ENCODE peak calls at places on chromosomes 1 and 21, in ten cellular contexts. One of them, this sample, is unnamed.

GRCh38 chr1:221845650-221846371 is 103.9 kb upstream of the DUSP10 start:
- DNase-seq in thoracic aorta: no peak
- DNase-seq in CD8-positive, alpha-beta T cell: no peak
- DNase-seq in colonic mucosa: no peak
- DNase-seq in HCT116: peak; percentile 33
- DNase-seq in neural progenitor cell: no peak
- DNase-seq in transverse colon: peak; percentile 19
- DNase-seq in left ventricle myocardium inferior: no peak
- DNase-seq in IMR-90: peak; percentile 94
- DNase-seq in fibroblast of lung: peak; percentile 16
- DNase-seq in this sample: no peak

GRCh38 chr1:46637444-46638083 is 21.0 kb upstream of the MOB3C start:
- DNase-seq in left ventricle myocardium inferior: no peak
- DNase-seq in fibroblast of lung: no peak
- DNase-seq in HCT116: no peak
- DNase-seq in thoracic aorta: no peak
- DNase-seq in transverse colon: no peak
- DNase-seq in IMR-90: no peak
- DNase-seq in CD8-positive, alpha-beta T cell: no peak
- DNase-seq in neural progenitor cell: no peak
- DNase-seq in colonic mucosa: no peak
- DNase-seq in this sample: no peak

GRCh38 chr1:43934279-43934985 is 831 bp downstream of the ARTN start:
- DNase-seq in fibroblast of lung: peak; percentile 50
- DNase-seq in transverse colon: peak; percentile 82
- DNase-seq in colonic mucosa: peak; percentile 85
- DNase-seq in neural progenitor cell: peak; percentile 91
- DNase-seq in HCT116: peak; percentile 68
- DNase-seq in CD8-positive, alpha-beta T cell: peak; percentile 32
- DNase-seq in left ventricle myocardium inferior: peak; percentile 42
- DNase-seq in thoracic aorta: no peak
- DNase-seq in IMR-90: peak; percentile 53
- DNase-seq in this sample: no peak

GRCh38 chr21:36104306-36105300 is 30.3 kb upstream of the CBR3 start:
- DNase-seq in CD8-positive, alpha-beta T cell: peak; percentile 20
- DNase-seq in IMR-90: peak; percentile 26
- DNase-seq in left ventricle myocardium inferior: peak; percentile 46
- DNase-seq in neural progenitor cell: peak; percentile 80
- DNase-seq in thoracic aorta: no peak
- DNase-seq in HCT116: peak; percentile 24
- DNase-seq in colonic mucosa: peak; percentile 45
- DNase-seq in transverse colon: peak; percentile 34
- DNase-seq in fibroblast of lung: peak; percentile 47
- DNase-seq in this sample: no peak

GRCh38 chr1:23995431-23995837 is 15.3 kb upstream of the SRSF10 start:
- DNase-seq in transverse colon: no peak
- DNase-seq in HCT116: no peak
- DNase-seq in IMR-90: peak; percentile 68
- DNase-seq in fibroblast of lung: no peak
- DNase-seq in colonic mucosa: no peak
- DNase-seq in CD8-positive, alpha-beta T cell: no peak
- DNase-seq in thoracic aorta: no peak
- DNase-seq in left ventricle myocardium inferior: no peak
- DNase-seq in neural progenitor cell: no peak
- DNase-seq in this sample: no peak

GRCh38 chr1:209618756-209619420 is 33.3 kb downstream of the LAMB3 start:
- DNase-seq in CD8-positive, alpha-beta T cell: no peak
- DNase-seq in HCT116: no peak
- DNase-seq in transverse colon: no peak
- DNase-seq in left ventricle myocardium inferior: peak; percentile 56
- DNase-seq in IMR-90: no peak
- DNase-seq in colonic mucosa: no peak
- DNase-seq in neural progenitor cell: no peak
- DNase-seq in fibroblast of lung: no peak
- DNase-seq in thoracic aorta: no peak
- DNase-seq in this sample: no peak

GRCh38 chr21:45496968-45497845 is 45.0 kb downstream of the SLC19A1 start:
- DNase-seq in thoracic aorta: no peak
- DNase-seq in colonic mucosa: no peak
- DNase-seq in transverse colon: no peak
- DNase-seq in neural progenitor cell: no peak
- DNase-seq in CD8-positive, alpha-beta T cell: no peak
- DNase-seq in left ventricle myocardium inferior: peak; percentile 15
- DNase-seq in IMR-90: no peak
- DNase-seq in HCT116: no peak
- DNase-seq in fibroblast of lung: no peak
- DNase-seq in this sample: no peak

GRCh38 chr1:58249371-58249728 is 297.2 kb downstream of the OMA1 start:
- DNase-seq in IMR-90: no peak
- DNase-seq in HCT116: no peak
- DNase-seq in neural progenitor cell: no peak
- DNase-seq in fibroblast of lung: no peak
- DNase-seq in colonic mucosa: no peak
- DNase-seq in CD8-positive, alpha-beta T cell: no peak
- DNase-seq in transverse colon: no peak
- DNase-seq in left ventricle myocardium inferior: no peak
- DNase-seq in thoracic aorta: no peak
- DNase-seq in this sample: no peak

GRCh38 chr1:23555225-23555801 is 4.0 kb downstream of the ID3 start:
- DNase-seq in IMR-90: peak; percentile 68
- DNase-seq in CD8-positive, alpha-beta T cell: no peak
- DNase-seq in neural progenitor cell: peak; percentile 67
- DNase-seq in transverse colon: peak; percentile 41
- DNase-seq in left ventricle myocardium inferior: no peak
- DNase-seq in fibroblast of lung: no peak
- DNase-seq in thoracic aorta: no peak
- DNase-seq in colonic mucosa: peak; percentile 41
- DNase-seq in HCT116: no peak
- DNase-seq in this sample: no peak

GRCh38 chr21:33682992-33683627 is 40.8 kb downstream of the ITSN1 start:
- DNase-seq in neural progenitor cell: no peak
- DNase-seq in CD8-positive, alpha-beta T cell: no peak
- DNase-seq in fibroblast of lung: peak; percentile 99
- DNase-seq in HCT116: peak; percentile 90
- DNase-seq in transverse colon: no peak
- DNase-seq in left ventricle myocardium inferior: no peak
- DNase-seq in colonic mucosa: no peak
- DNase-seq in IMR-90: peak; percentile 88
- DNase-seq in thoracic aorta: no peak
- DNase-seq in this sample: no peak

GRCh38 chr1:107073493-107073892 is 17.0 kb downstream of the PRMT6 start:
- DNase-seq in CD8-positive, alpha-beta T cell: no peak
- DNase-seq in colonic mucosa: no peak
- DNase-seq in neural progenitor cell: no peak
- DNase-seq in fibroblast of lung: no peak
- DNase-seq in left ventricle myocardium inferior: no peak
- DNase-seq in transverse colon: no peak
- DNase-seq in HCT116: no peak
- DNase-seq in thoracic aorta: no peak
- DNase-seq in IMR-90: no peak
- DNase-seq in this sample: no peak

GRCh38 chr1:99850458-99850974 is 355 bp downstream of the AGL start:
- DNase-seq in transverse colon: no peak
- DNase-seq in CD8-positive, alpha-beta T cell: no peak
- DNase-seq in left ventricle myocardium inferior: no peak
- DNase-seq in fibroblast of lung: peak; percentile 14
- DNase-seq in neural progenitor cell: no peak
- DNase-seq in HCT116: no peak
- DNase-seq in thoracic aorta: no peak
- DNase-seq in colonic mucosa: no peak
- DNase-seq in IMR-90: no peak
- DNase-seq in this sample: no peak

GRCh38 chr1:204319462-204319861 is 40.3 kb downstream of the PLEKHA6 start:
- DNase-seq in left ventricle myocardium inferior: no peak
- DNase-seq in colonic mucosa: no peak
- DNase-seq in thoracic aorta: no peak
- DNase-seq in transverse colon: peak; percentile 43
- DNase-seq in fibroblast of lung: peak; percentile 90
- DNase-seq in IMR-90: peak; percentile 97
- DNase-seq in HCT116: peak; percentile 69
- DNase-seq in neural progenitor cell: no peak
- DNase-seq in CD8-positive, alpha-beta T cell: no peak
- DNase-seq in this sample: no peak

GRCh38 chr1:48920741-48921330 is 144.1 kb upstream of the BEND5 start:
- DNase-seq in neural progenitor cell: no peak
- DNase-seq in fibroblast of lung: no peak
- DNase-seq in left ventricle myocardium inferior: no peak
- DNase-seq in CD8-positive, alpha-beta T cell: no peak
- DNase-seq in HCT116: no peak
- DNase-seq in colonic mucosa: no peak
- DNase-seq in transverse colon: no peak
- DNase-seq in IMR-90: no peak
- DNase-seq in thoracic aorta: no peak
- DNase-seq in this sample: no peak

GRCh38 chr1:244778356-244778755 is 57.1 kb upstream of the COX20 start:
- DNase-seq in CD8-positive, alpha-beta T cell: no peak
- DNase-seq in thoracic aorta: no peak
- DNase-seq in colonic mucosa: no peak
- DNase-seq in left ventricle myocardium inferior: no peak
- DNase-seq in IMR-90: peak; percentile 91
- DNase-seq in neural progenitor cell: no peak
- DNase-seq in transverse colon: no peak
- DNase-seq in HCT116: peak; percentile 19
- DNase-seq in fibroblast of lung: peak; percentile 90
- DNase-seq in this sample: no peak

GRCh38 chr1:65265296-65266271 is 43.8 kb upstream of the DNAJC6 start:
- DNase-seq in transverse colon: peak; percentile 25
- DNase-seq in neural progenitor cell: peak; percentile 89
- DNase-seq in thoracic aorta: no peak
- DNase-seq in HCT116: no peak
- DNase-seq in left ventricle myocardium inferior: peak; percentile 58
- DNase-seq in CD8-positive, alpha-beta T cell: no peak
- DNase-seq in IMR-90: no peak
- DNase-seq in fibroblast of lung: peak; percentile 32
- DNase-seq in colonic mucosa: peak; percentile 36
- DNase-seq in this sample: no peak

GRCh38 chr21:37338671-37339526 is 27.7 kb upstream of the DYRK1A start:
- DNase-seq in transverse colon: no peak
- DNase-seq in left ventricle myocardium inferior: peak; percentile 42
- DNase-seq in fibroblast of lung: peak; percentile 92
- DNase-seq in colonic mucosa: peak; percentile 23
- DNase-seq in IMR-90: peak; percentile 92
- DNase-seq in thoracic aorta: peak; percentile 26
- DNase-seq in HCT116: peak; percentile 61
- DNase-seq in CD8-positive, alpha-beta T cell: no peak
- DNase-seq in neural progenitor cell: no peak
- DNase-seq in this sample: no peak

GRCh38 chr1:36154335-36154734 is 1.6 kb upstream of the MAP7D1 start:
- DNase-seq in HCT116: no peak
- DNase-seq in IMR-90: no peak
- DNase-seq in transverse colon: no peak
- DNase-seq in neural progenitor cell: no peak
- DNase-seq in CD8-positive, alpha-beta T cell: no peak
- DNase-seq in colonic mucosa: no peak
- DNase-seq in left ventricle myocardium inferior: no peak
- DNase-seq in thoracic aorta: no peak
- DNase-seq in fibroblast of lung: no peak
- DNase-seq in this sample: no peak

GRCh38 chr1:116346943-116347673 is 25.9 kb upstream of the ATP1A1 start:
- DNase-seq in CD8-positive, alpha-beta T cell: no peak
- DNase-seq in neural progenitor cell: no peak
- DNase-seq in fibroblast of lung: no peak
- DNase-seq in left ventricle myocardium inferior: no peak
- DNase-seq in transverse colon: no peak
- DNase-seq in HCT116: no peak
- DNase-seq in colonic mucosa: no peak
- DNase-seq in thoracic aorta: no peak
- DNase-seq in IMR-90: no peak
- DNase-seq in this sample: no peak
- H3K27ac ChIP-seq in CD8-positive, alpha-beta T cell: peak overlapping the region; percentile 2
- H3K27ac ChIP-seq in neural progenitor cell: no peak overlapping the region
- H3K27ac ChIP-seq in fibroblast of lung: no peak overlapping the region
- H3K27ac ChIP-seq in left ventricle myocardium inferior: no peak overlapping the region
- H3K27ac ChIP-seq in transverse colon: no peak overlapping the region
- H3K27ac ChIP-seq in HCT116: no peak overlapping the region
- H3K27ac ChIP-seq in colonic mucosa: no peak overlapping the region
- H3K27ac ChIP-seq in thoracic aorta: no peak overlapping the region
- H3K27ac ChIP-seq in IMR-90: no peak overlapping the region
- H3K27ac ChIP-seq in this sample: no peak overlapping the region

GRCh38 chr1:152112101-152112884 is 3.0 kb downstream of the TCHH start:
- DNase-seq in HCT116: no peak
- DNase-seq in fibroblast of lung: peak; percentile 39
- DNase-seq in left ventricle myocardium inferior: no peak
- DNase-seq in neural progenitor cell: peak; percentile 5
- DNase-seq in CD8-positive, alpha-beta T cell: no peak
- DNase-seq in thoracic aorta: no peak
- DNase-seq in IMR-90: peak; percentile 7
- DNase-seq in transverse colon: no peak
- DNase-seq in colonic mucosa: peak; percentile 21
- DNase-seq in this sample: no peak
- H3K9me3 ChIP-seq in HCT116: no peaks in the 10 kb centered on the region
- H3K9me3 ChIP-seq in fibroblast of lung: no peaks in the 10 kb centered on the region
- H3K9me3 ChIP-seq in left ventricle myocardium inferior: peaks cover 19% of the 10 kb centered on the region
- H3K9me3 ChIP-seq in neural progenitor cell: no peaks in the 10 kb centered on the region
- H3K9me3 ChIP-seq in CD8-positive, alpha-beta T cell: no peaks in the 10 kb centered on the region
- H3K9me3 ChIP-seq in thoracic aorta: no peaks in the 10 kb centered on the region
- H3K9me3 ChIP-seq in IMR-90: peaks cover 19% of the 10 kb centered on the region
- H3K9me3 ChIP-seq in transverse colon: peaks cover 8% of the 10 kb centered on the region
- H3K9me3 ChIP-seq in colonic mucosa: no peaks in the 10 kb centered on the region
- H3K9me3 ChIP-seq in this sample: no peaks in the 10 kb centered on the region

GRCh38 chr1:22323141-22323845 is 128.4 kb upstream of the ZBTB40 start:
- DNase-seq in HCT116: no peak
- DNase-seq in fibroblast of lung: no peak
- DNase-seq in IMR-90: no peak
- DNase-seq in neural progenitor cell: no peak
- DNase-seq in left ventricle myocardium inferior: no peak
- DNase-seq in thoracic aorta: no peak
- DNase-seq in colonic mucosa: no peak
- DNase-seq in transverse colon: no peak
- DNase-seq in CD8-positive, alpha-beta T cell: no peak
- DNase-seq in this sample: no peak
- H3K27ac ChIP-seq in HCT116: no peak overlapping the region
- H3K27ac ChIP-seq in fibroblast of lung: no peak overlapping the region
- H3K27ac ChIP-seq in IMR-90: no peak overlapping the region
- H3K27ac ChIP-seq in neural progenitor cell: no peak overlapping the region
- H3K27ac ChIP-seq in left ventricle myocardium inferior: no peak overlapping the region
- H3K27ac ChIP-seq in thoracic aorta: no peak overlapping the region
- H3K27ac ChIP-seq in colonic mucosa: no peak overlapping the region
- H3K27ac ChIP-seq in transverse colon: no peak overlapping the region
- H3K27ac ChIP-seq in CD8-positive, alpha-beta T cell: no peak overlapping the region
- H3K27ac ChIP-seq in this sample: no peak overlapping the region

DNA sequence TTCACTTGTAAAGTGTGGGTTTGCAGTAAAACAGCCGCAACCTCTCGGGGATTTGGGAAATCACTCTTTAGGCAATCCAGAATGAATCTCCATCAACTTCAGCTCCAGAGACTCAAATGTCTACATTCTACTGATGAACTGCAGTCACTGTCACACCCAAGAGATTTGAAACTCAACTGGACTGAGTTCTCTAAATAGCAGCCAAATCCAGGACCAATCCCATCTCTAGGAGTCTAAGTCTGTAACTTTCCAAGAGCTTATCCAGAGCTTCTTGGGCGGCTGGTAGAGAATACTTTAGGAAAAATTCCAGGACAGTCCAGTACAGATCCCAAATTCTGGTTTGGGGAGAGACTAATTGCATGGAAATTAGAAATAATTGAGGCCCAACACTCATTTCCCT is 62.9 kb downstream of the ADAMTS1 start:
- DNase-seq in neural progenitor cell: no peak
- DNase-seq in fibroblast of lung: no peak
- DNase-seq in HCT116: no peak
- DNase-seq in CD8-positive, alpha-beta T cell: no peak
- DNase-seq in thoracic aorta: no peak
- DNase-seq in colonic mucosa: no peak
- DNase-seq in left ventricle myocardium inferior: no peak
- DNase-seq in IMR-90: no peak
- DNase-seq in transverse colon: no peak
- DNase-seq in this sample: no peak
- H3K9me3 ChIP-seq in neural progenitor cell: no peaks in the 10 kb centered on the region
- H3K9me3 ChIP-seq in fibroblast of lung: no peaks in the 10 kb centered on the region
- H3K9me3 ChIP-seq in HCT116: no peaks in the 10 kb centered on the region
- H3K9me3 ChIP-seq in CD8-positive, alpha-beta T cell: no peaks in the 10 kb centered on the region
- H3K9me3 ChIP-seq in thoracic aorta: no peaks in the 10 kb centered on the region
- H3K9me3 ChIP-seq in colonic mucosa: no peaks in the 10 kb centered on the region
- H3K9me3 ChIP-seq in left ventricle myocardium inferior: no peaks in the 10 kb centered on the region
- H3K9me3 ChIP-seq in IMR-90: no peaks in the 10 kb centered on the region
- H3K9me3 ChIP-seq in transverse colon: no peaks in the 10 kb centered on the region
- H3K9me3 ChIP-seq in this sample: no peaks in the 10 kb centered on the region

This sample was measured in iPS DF 6.9.